ENCODE peak calls at places on chromosomes 13 and 19, in seven cellular contexts. F, X, L, B, O, E and Q are unnamed samples.

GRCh38 chr19:33297401-33298145 is 4.8 kb downstream of the CEBPA start:
- DNase-seq in F (no peak), X (no peak), L (no peak), B (no peak), O (no peak), E (no peak), Q (no peak)

GRCh38 chr13:73399347-73400216 is 340.8 kb downstream of the KLF5 start:
- DNase-seq in F (no peak), X (no peak), L (no peak), B (no peak), O (no peak), E (no peak), Q (no peak)

GRCh38 chr19:7515471-7516226 is at the start of gene ZNF358:
- DNase-seq in F (peak), X (peak), L (peak), B (peak), O (peak), E (peak), Q (peak)

GRCh38 chr19:46466536-46467199 is 4.7 kb downstream of the PNMA8A start:
- DNase-seq in F (no peak), X (no peak), L (peak), B (peak), O (peak), E (peak), Q (peak)

GRCh38 chr13:100537951-100538462 is 50.6 kb downstream of the GGACT start:
- DNase-seq in F (no peak), X (no peak), L (no peak), B (no peak), O (no peak), E (no peak), Q (no peak)

GRCh38 chr13:43126420-43126819 is 103.0 kb downstream of the DNAJC15 start:
- DNase-seq in F (no peak), X (no peak), L (no peak), B (no peak), O (no peak), E (no peak), Q (no peak)

GRCh38 chr13:79711631-79712030 is 230.7 kb downstream of the NDFIP2 start:
- DNase-seq in F (no peak), X (peak), L (peak), B (no peak), O (no peak), E (no peak), Q (peak)

GRCh38 chr19:42152285-42152684 is 20.0 kb upstream of the POU2F2 start:
- DNase-seq in F (no peak), X (no peak), L (no peak), B (no peak), O (no peak), E (no peak), Q (no peak)

GRCh38 chr13:48344264-48344663 is 40.7 kb downstream of the RB1 start:
- DNase-seq in F (no peak), X (no peak), L (no peak), B (no peak), O (no peak), E (no peak), Q (no peak)

GRCh38 chr13:34750078-34750703 is 191.9 kb upstream of the NBEA start:
- DNase-seq in F (peak), X (no peak), L (no peak), B (peak), O (no peak), E (no peak), Q (peak)

GRCh38 chr13:29369060-29369743 is 226.3 kb downstream of the SLC7A1 start:
- DNase-seq in F (no peak), X (no peak), L (no peak), B (peak), O (peak), E (peak), Q (peak)

GRCh38 chr19:411723-412355 is 2.9 kb upstream of the C2CD4C start:
- DNase-seq in F (no peak), X (no peak), L (no peak), B (no peak), O (no peak), E (no peak), Q (no peak)

GRCh38 chr19:49092686-49093085 is 7.4 kb downstream of the SNRNP70 start:
- DNase-seq in F (no peak), X (no peak), L (no peak), B (no peak), O (no peak), E (no peak), Q (no peak)

GRCh38 chr13:30153871-30154426 is 153.4 kb downstream of the KATNAL1 start:
- DNase-seq in F (no peak), X (no peak), L (no peak), B (peak), O (no peak), E (no peak), Q (no peak)

GRCh38 chr13:39273953-39274352 is 235.7 kb downstream of the NHLRC3 start:
- DNase-seq in F (no peak), X (no peak), L (no peak), B (peak), O (no peak), E (peak), Q (no peak)

GRCh38 chr13:30416471-30416870 is 5.8 kb upstream of the UBE2L5 start:
- DNase-seq in F (no peak), X (no peak), L (no peak), B (no peak), O (no peak), E (no peak), Q (no peak)

GRCh38 chr13:110023729-110024645 is 237.6 kb upstream of the IRS2 start:
- DNase-seq in F (peak), X (peak), L (peak), B (peak), O (no peak), E (peak), Q (no peak)

GRCh38 chr13:112619730-112620639 is 32.0 kb upstream of the TUBGCP3 start:
- DNase-seq in F (no peak), X (no peak), L (no peak), B (peak), O (no peak), E (peak), Q (no peak)

GRCh38 chr13:20553309-20553708 is 13.6 kb upstream of the IFT88 start:
- DNase-seq in F (no peak), X (no peak), L (no peak), B (peak), O (no peak), E (peak), Q (peak)

GRCh38 chr13:109336730-109337129 is 449.7 kb downstream of the IRS2 start:
- DNase-seq in F (no peak), X (no peak), L (no peak), B (peak), O (peak), E (peak), Q (peak)

GRCh38 chr13:23583491-23583890 is 13.3 kb downstream of the TNFRSF19 start:
- DNase-seq in F (no peak), X (no peak), L (no peak), B (no peak), O (no peak), E (peak), Q (no peak)

GRCh38 chr13:20435616-20436368 is 89.9 kb downstream of the CRYL1 start:
- DNase-seq in F (no peak), X (no peak), L (no peak), B (no peak), O (no peak), E (no peak), Q (no peak)

GRCh38 chr19:50820549-50821247 is 2.9 kb downstream of the KLK1 start:
- DNase-seq in F (no peak), X (no peak), L (no peak), B (no peak), O (no peak), E (no peak), Q (no peak)

GRCh38 chr19:50819636-50820035 is 4.0 kb downstream of the KLK1 start:
- DNase-seq in F (no peak), X (no peak), L (no peak), B (no peak), O (no peak), E (no peak), Q (no peak)

GRCh38 chr19:50818859-50819472 is 4.6 kb downstream of the KLK1 start:
- DNase-seq in F (no peak), X (no peak), L (no peak), B (no peak), O (no peak), E (no peak), Q (no peak)

GRCh38 chr19:50820086-50820485 is 3.5 kb downstream of the KLK1 start:
- DNase-seq in F (no peak), X (no peak), L (no peak), B (no peak), O (no peak), E (no peak), Q (no peak)

DNA sequence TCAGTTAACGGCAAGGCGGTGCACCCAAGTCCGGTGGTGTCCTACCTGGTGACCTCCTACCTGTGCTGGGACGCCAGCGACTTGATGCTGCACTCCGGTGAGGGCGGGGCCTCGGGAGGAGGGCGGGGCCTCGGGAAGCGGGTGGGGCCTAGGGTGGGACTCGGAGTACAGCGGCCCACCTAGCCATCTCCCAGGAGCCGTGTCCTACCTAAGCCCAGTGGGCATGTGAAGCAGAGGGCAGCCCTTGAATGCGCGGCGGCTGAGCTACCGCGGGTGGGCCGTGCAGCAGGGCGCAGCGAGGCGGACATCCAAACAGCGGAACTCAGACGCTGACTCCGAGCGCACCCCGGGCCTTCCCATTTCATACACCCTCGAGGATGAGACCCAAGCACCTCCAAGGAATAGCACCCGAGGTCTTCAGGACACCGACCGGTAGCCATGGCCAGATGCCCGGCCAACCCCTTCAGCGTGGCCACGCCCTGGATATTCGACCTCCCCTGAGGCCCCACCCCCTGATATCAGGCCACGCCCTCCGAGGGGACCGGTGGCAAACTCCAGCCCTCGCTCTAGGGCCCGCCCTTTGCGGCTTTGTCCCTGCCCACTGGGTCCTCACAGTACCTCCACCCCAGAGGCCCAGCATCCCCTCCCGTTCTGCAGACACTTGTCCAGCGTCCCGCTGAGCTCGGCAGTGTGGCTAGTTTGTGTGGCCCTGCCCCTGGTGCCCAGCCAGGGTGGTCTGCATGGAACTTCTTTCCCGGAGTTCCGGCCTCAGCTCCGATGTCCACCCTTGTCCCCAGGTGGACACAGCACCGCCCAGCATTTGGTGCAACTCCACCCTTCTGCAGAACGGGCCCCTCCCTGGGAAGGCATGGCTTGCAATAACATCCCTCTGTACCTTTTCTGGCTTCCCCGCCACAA is 5.4 kb downstream of the KLK1 start:
- DNase-seq in F (peak), X (no peak), L (no peak), B (peak), O (peak), E (no peak), Q (peak)
- H3K4me3 ChIP-seq in F (no peak), X (no peak), L (no peak), B (peak), O (peak), E (peak), Q (peak)

GRCh38 chr13:98581971-98582702 is 5.2 kb upstream of the STK24 start:
- DNase-seq in F (no peak), X (no peak), L (no peak), B (peak), O (peak), E (peak), Q (peak)
- TF ChIP-seq CTCF in F (no peak), X (no peak), L (no peak), B (no peak), O (peak), E (no peak), Q (no peak)

GRCh38 chr19:17184381-17184841 is 30.7 kb upstream of the USE1 start:
- DNase-seq in F (no peak), X (no peak), L (no peak), B (no peak), O (no peak), E (no peak), Q (no peak)

GRCh38 chr19:17180997-17181702 is 34.0 kb upstream of the USE1 start:
- DNase-seq in F (no peak), X (no peak), L (no peak), B (no peak), O (no peak), E (no peak), Q (no peak)

GRCh38 chr19:17183858-17184271 is 31.3 kb upstream of the USE1 start:
- DNase-seq in F (no peak), X (no peak), L (no peak), B (no peak), O (no peak), E (no peak), Q (no peak)

GRCh38 chr19:17185590-17185989 is 29.6 kb upstream of the USE1 start:
- DNase-seq in F (no peak), X (no peak), L (no peak), B (no peak), O (no peak), E (no peak), Q (no peak)

GRCh38 chr19:17183271-17183757 is 31.8 kb upstream of the USE1 start:
- DNase-seq in F (no peak), X (no peak), L (no peak), B (no peak), O (no peak), E (no peak), Q (no peak)
- H3K4me3 ChIP-seq in F (no peak), X (no peak), L (no peak), B (no peak), O (no peak), E (no peak), Q (no peak)

GRCh38 chr19:36572593-36573019 is 486 bp downstream of the ZNF529 start:
- DNase-seq in F (no peak), X (no peak), L (no peak), B (no peak), O (no peak), E (no peak), Q (no peak)
- TF ChIP-seq CTCF in F (no peak), X (no peak), L (no peak), B (no peak), O (no peak), E (no peak), Q (no peak)

DNA sequence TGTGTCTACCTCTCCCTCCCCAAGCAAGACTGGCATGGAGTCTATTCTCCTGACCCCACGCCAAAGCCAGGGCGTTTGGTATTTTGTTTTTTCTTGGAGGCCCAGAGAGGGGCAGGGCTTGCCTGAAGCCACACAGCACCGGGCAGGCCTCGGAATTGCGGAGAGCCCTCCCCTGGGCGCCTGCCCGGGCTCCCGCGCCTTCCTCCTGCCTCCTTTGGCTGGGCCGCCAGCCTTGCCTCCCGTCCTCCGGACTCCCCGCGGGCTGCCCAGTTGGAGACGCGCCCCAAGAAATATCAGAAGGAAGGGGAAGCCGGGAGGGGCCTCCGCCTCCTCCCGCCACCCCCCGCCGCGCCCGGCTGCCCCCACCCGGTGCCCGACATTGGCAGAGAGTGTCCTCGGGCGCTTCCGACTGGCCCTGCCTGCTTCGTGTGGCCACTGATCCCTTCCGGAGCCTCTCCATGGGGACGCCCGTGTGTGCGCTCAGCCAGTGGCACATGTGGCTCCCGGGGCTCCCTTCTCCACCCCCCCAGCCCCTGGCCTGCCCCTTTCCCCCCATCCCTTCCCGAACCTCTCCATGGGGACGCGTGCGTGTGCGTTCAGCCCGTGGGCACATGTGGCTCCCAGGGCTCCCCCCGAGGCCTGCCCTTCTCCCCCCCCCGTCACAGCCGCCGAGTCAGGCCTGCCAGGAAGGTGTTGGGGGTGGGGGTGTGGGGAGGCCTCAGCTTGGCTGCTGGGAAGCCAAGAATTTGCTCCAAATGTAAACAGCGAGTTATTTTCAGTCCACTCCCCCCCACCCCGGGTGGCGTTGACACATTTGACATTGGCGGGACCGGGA is 37.3 kb downstream of the NFIC start:
- DNase-seq in F (peak), X (peak), L (peak), B (peak), O (peak), E (peak), Q (peak)
- H3K4me3 ChIP-seq in F (peak), X (peak), L (peak), B (peak), O (peak), E (no peak), Q (peak)

GRCh38 chr19:38850976-38851621 is 1.3 kb upstream of the HNRNPL start:
- DNase-seq in F (peak), X (peak), L (no peak), B (peak), O (no peak), E (no peak), Q (no peak)

GRCh38 chr19:38849147-38849745 is 540 bp downstream of the HNRNPL start:
- DNase-seq in F (peak), X (peak), L (peak), B (peak), O (peak), E (peak), Q (peak)

GRCh38 chr19:38849746-38850230 is at the start of gene HNRNPL:
- DNase-seq in F (peak), X (no peak), L (no peak), B (no peak), O (no peak), E (no peak), Q (no peak)

GRCh38 chr19:38851622-38852230 is 1.9 kb upstream of the HNRNPL start:
- DNase-seq in F (peak), X (peak), L (peak), B (peak), O (peak), E (peak), Q (peak)

DNA sequence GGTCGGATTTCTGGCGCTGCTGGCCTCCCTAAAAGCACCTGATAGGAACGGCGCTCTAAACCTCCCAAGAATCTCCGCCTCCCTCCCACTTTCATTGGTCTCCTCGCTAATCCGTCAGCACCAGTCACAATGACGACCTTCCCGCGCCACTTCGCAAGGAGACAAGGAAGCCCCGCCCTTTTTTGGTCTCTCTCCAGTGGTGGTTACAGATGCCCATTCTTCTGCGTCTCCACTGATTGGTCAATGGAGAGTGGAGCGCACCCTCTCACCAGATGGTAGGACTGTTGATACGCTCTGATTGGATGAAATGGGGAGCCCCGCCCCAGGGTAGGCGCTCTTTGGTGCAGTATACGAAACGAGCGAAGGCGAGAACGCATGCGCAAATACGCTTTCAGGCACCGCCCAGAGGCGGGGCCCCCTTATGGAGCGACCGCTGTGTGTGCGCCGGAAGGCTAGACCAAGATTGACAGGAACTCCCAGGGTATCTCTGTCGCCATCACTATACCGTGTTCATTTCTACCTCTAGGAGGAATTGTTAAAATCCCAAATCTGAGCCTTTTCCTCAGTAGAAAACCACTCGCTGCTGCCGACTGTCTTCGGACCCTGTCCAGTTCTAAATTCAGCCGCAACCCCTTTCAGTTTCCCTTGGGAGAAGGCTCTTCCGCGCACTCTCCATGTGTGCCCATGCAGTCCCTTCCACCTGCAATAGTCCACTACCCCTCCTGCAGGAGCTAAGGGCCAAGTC is 617 bp upstream of the HNRNPL start:
- DNase-seq in F (peak), X (peak), L (peak), B (peak), O (peak), E (peak), Q (peak)
- TF ChIP-seq CTCF in F (no peak), X (peak), L (peak), B (peak), O (peak), E (no peak), Q (no peak)

DNA sequence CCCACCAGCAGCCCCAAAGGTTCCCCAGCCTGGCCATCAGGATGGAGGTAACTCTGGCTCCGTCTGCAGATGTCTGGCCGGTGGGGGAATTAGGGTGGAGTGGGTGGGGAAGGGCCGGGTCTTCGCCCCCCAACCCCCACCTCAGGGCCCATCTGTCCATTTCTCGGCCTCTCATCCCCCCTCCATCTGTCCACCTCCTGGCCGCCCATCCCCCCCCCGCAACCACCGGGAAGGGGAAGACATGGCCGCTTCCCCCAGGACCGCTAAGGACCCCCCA is 833 bp downstream of the LRFN1 start:
- DNase-seq in F (no peak), X (no peak), L (no peak), B (no peak), O (no peak), E (no peak), Q (no peak)
- H3K4me3 ChIP-seq in F (no peak), X (no peak), L (no peak), B (peak), O (peak), E (no peak), Q (peak)